ENCODE peak calls at places on chromosomes 1 and 21, in eight cellular contexts. C, E, U, L, N, B, D and J are unnamed samples. For H3K9me3, the result is how much of the 10 kb centered on the place peaks cover.

GRCh38 chr1:10339815-10340214 is 59.0 kb upstream of the PGD start:
- DNase-seq in N (peak), B (no peak), U (peak), C (peak), D (peak), L (no peak), E (no peak), J (no peak)

GRCh38 chr1:85494074-85494956 is 29.4 kb upstream of the DDAH1 start:
- DNase-seq in C (no peak), D (no peak), N (no peak), B (no peak), L (no peak), E (no peak), U (no peak), J (no peak)

GRCh38 chr1:223052931-223053330 is 90.1 kb downstream of the TLR5 start:
- DNase-seq in C (no peak), L (no peak), N (peak), E (no peak), U (no peak), D (no peak), B (no peak), J (no peak)

GRCh38 chr1:184953600-184954219 is 20.6 kb downstream of the NIBAN1 start:
- DNase-seq in B (no peak), N (peak), L (no peak), C (peak), E (no peak), D (no peak), U (no peak), J (no peak)

GRCh38 chr1:68151690-68152089 is 80.6 kb downstream of the WLS start:
- DNase-seq in N (peak), L (no peak), C (no peak), B (no peak), E (no peak), U (no peak), D (no peak), J (no peak)

GRCh38 chr1:221637641-221638041 is 104.2 kb downstream of the DUSP10 start:
- DNase-seq in E (no peak), L (no peak), U (peak), C (no peak), N (peak), B (no peak), D (peak), J (no peak)

GRCh38 chr21:36927718-36928117 is 38.8 kb downstream of the HLCS start:
- DNase-seq in C (peak), U (peak), N (peak), B (peak), D (peak), E (peak), L (peak), J (peak)

GRCh38 chr1:223556414-223557124 is 108.9 kb downstream of the CAPN8 start:
- DNase-seq in L (no peak), C (peak), B (peak), E (peak), D (peak), U (no peak), N (peak), J (no peak)

DNA sequence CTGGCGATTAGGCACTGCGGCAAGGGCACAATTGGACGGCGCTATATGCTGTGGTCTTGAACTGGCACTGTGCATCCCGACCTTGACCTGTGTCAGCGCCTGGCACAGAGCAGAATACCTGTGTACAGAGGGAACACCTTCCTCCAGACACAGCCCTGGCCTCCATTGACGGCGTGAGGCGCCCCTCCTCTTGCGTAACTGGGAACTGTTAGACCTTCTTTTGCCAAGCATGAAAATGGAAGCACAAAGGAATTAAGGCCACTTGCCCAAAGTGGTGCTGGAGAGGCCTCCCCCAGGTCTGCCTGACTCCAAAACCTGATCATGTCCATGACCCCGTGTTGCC is 6.8 kb upstream of the AGTRAP start:
- DNase-seq in E (no peak), B (no peak), L (no peak), D (no peak), C (no peak), N (no peak), U (no peak), J (no peak)
- H3K9me3 ChIP-seq in E (under half), B (under half), L (under half), D (under half), C (under half), N (under half), U (under half), J (under half)

DNA sequence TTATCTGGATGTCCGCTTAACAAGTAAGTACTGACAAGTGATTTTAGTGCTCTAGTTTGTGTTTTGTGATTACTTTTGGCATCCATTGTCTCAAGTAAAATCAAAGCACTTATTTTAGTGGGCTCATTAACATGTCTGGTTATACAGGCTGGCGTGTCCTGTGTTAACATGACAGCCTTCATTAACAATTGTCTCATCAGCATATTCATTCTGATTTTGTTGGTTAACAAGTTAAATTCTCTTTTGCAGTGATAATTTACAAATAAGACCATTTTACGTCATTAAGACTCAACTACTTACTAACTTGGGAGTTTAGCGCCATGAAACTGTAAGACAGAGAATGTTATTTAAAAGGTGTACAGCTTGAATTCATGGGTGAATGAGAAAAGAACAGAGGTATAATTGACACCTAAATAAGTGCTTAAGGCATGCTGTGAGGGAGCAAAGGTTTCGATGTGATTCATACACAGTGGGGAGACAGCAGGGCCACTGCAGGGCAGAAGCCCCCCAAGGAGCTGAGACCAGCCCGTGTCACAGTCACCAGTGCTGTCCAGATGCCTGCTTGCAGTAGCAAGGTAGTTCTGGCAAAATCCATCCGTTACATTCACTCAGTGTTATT is 22.4 kb downstream of the TAF5L start:
- DNase-seq in C (no peak), L (no peak), D (no peak), B (no peak), N (no peak), E (no peak), U (no peak), J (no peak)
- H3K9me3 ChIP-seq in C (under half), L (under half), D (under half), B (under half), N (under half), E (under half), U (under half), J (under half)

DNA sequence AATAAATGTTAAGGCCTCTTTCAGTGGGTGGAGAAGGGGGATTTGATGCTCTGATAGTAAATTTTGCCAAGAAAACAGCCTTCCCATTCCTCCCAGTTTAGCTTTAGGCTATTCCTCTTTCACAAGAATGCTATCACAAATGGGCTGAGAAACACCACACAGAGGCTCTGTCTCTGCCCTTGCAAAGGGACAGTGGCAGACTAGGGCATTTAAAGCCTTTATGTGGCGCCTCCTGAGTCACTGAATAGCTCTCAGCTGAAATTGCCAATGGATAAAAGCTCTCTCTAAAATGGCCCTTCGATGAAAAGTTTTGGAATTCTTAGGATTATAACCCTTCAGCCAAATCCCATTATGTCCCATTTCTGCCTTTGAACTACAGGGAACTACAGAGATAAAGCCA is 1000.4 kb downstream of the ADGRL2 start:
- DNase-seq in L (no peak), E (no peak), D (no peak), C (no peak), U (no peak), N (no peak), B (no peak), J (no peak)
- H3K9me3 ChIP-seq in L (under half), E (under half), D (under half), C (under half), U (under half), N (under half), B (under half), J (under half)

GRCh38 chr1:46774297-46774696 is 24.5 kb upstream of the CYP4B1 start:
- DNase-seq in E (no peak), N (no peak), B (no peak), D (no peak), L (no peak), U (no peak), C (no peak), J (no peak)

GRCh38 chr1:46769028-46769740 is 29.7 kb upstream of the CYP4B1 start:
- DNase-seq in U (no peak), D (no peak), N (no peak), B (no peak), E (no peak), L (no peak), C (no peak), J (no peak)

GRCh38 chr1:46770541-46770940 is 28.3 kb upstream of the CYP4B1 start:
- DNase-seq in L (no peak), D (no peak), B (no peak), U (no peak), E (no peak), C (no peak), N (no peak), J (no peak)

GRCh38 chr1:46768445-46768844 is 30.4 kb upstream of the CYP4B1 start:
- DNase-seq in N (no peak), U (no peak), D (no peak), C (no peak), B (no peak), L (no peak), E (no peak), J (no peak)

GRCh38 chr1:46772571-46772970 is 26.3 kb upstream of the CYP4B1 start:
- DNase-seq in B (no peak), E (no peak), C (no peak), N (no peak), D (no peak), U (no peak), L (no peak), J (no peak)
- H3K9me3 ChIP-seq in B (under half), E (under half), C (under half), N (under half), D (under half), U (half or more), L (under half), J (under half)

GRCh38 chr1:106047210-106047609 is 1009.3 kb upstream of the PRMT6 start:
- DNase-seq in U (no peak), N (no peak), E (no peak), B (no peak), C (no peak), L (no peak), D (no peak), J (no peak)

GRCh38 chr1:106049595-106049994 is 1006.9 kb upstream of the PRMT6 start:
- DNase-seq in N (no peak), U (no peak), C (no peak), L (no peak), B (no peak), E (no peak), D (no peak), J (no peak)
- H3K9me3 ChIP-seq in N (under half), U (under half), C (under half), L (under half), B (under half), E (under half), D (under half), J (under half)

DNA sequence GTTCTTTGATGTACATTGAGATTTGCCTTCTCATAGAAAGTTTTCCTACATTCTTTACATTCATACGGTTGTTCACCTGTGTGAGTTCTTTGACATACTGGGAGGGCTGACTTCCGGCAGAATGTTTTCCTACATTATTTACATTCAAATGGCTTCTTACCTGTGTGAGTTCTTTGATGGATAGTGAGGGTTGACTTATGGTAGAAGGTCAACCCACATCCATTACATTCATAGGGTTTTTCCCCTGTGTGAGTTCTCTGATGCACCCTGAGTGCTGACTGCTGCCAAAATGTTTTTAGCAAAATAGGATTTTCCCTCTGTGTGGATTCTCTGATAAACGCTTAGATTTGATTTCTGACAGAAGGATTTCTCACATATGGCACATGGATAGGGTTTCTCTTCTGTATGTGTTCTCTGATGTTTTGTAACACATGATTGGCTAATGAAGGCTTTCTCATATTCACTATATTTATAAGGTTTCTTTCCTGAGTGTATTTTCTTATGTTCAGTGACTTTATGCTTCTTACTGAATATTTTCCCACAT is 37.7 kb downstream of the JMJD4 start:
- DNase-seq in B (no peak), N (no peak), D (no peak), U (no peak), C (no peak), L (no peak), E (no peak), J (no peak)
- H3K9me3 ChIP-seq in B (under half), N (under half), D (under half), U (under half), C (under half), L (under half), E (half or more), J (under half)

DNA sequence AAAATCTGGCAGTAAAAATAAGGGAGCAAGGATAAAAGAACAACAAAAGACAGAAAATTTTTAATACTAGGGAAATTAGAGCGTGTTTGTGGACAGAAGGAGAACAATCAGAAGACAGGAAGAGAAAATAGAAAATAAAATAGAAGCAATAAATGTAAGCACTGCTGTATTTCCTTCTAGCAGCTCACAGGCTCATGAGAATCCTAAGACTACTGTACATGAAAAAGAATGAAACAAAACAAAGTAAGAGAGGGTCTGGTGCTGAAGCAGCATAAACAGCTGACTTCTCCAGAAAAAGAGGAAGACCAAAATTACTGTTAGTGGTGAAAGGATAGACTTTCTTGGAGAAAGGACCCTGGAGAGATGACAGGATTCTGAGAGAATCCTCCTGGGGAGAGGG is 17.3 kb downstream of the SLC25A24 start:
- DNase-seq in L (no peak), C (no peak), E (no peak), U (no peak), N (no peak), B (no peak), D (no peak), J (no peak)
- H3K9me3 ChIP-seq in L (under half), C (under half), E (under half), U (under half), N (under half), B (under half), D (under half), J (under half)

DNA sequence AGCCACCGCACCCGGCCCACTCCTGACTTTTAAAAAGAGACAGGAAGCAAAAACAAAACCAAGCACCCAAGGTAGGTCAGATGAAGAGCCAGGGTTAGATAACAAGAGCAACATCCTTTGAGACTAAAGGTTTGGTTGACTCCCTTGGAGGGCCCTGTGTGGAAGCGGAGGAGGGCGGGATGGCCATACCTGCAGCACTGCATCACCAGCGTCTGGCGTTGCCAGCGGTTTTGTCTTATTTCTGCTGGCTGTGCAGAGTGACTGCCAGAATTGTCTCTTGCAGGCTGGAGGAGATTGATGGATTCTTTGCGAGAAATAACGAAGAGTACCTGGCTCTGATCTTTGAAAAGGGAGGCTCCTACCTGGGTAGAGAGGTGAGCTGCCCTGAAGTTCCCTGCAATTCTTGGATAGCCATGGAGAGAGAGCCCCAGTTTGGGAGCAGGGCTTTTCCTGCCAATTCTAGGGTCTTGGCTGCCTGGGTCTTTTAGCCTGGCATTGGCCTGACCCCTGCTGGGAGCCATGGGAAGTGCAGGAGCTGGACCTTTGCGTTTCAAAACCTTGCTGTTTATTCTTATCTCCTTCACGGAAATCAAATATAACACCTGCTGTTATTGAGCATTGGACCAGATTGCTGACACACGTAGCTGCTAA is 24.0 kb downstream of the QSOX1 start:
- DNase-seq in N (peak), E (peak), U (peak), B (no peak), C (peak), D (peak), L (no peak), J (peak)
- H3K9me3 ChIP-seq in N (under half), E (under half), U (under half), B (under half), C (under half), D (under half), L (under half), J (under half)